ENCODE peak calls at places on chromosomes 12 and 14, in five cellular contexts. I, G, C, L and Y are unnamed samples. For H3K36me3, the result is how much of the 10 kb centered on the place peaks cover.

GRCh38 chr14:54642950-54643695 is 76.2 kb downstream of the SAMD4A start:
- DNase-seq in I (no peak), G (no peak), C (no peak), L (no peak), Y (no peak)

GRCh38 chr12:108930155-108930554 is 50.3 kb downstream of the DAO start:
- DNase-seq in I (no peak), G (no peak), C (no peak), L (no peak), Y (no peak)

GRCh38 chr12:131378861-131379665 is 331.8 kb upstream of the SFSWAP start:
- DNase-seq in I (no peak), G (no peak), C (no peak), L (no peak), Y (no peak)

GRCh38 chr14:40983604-40984003 is 623.1 kb upstream of the LRFN5 start:
- DNase-seq in I (no peak), G (no peak), C (no peak), L (no peak), Y (no peak)

GRCh38 chr12:116919247-116919671 is 8.5 kb downstream of the FBXW8 start:
- DNase-seq in I (no peak), G (no peak), C (no peak), L (no peak), Y (no peak)

GRCh38 chr14:102913341-102914211 is 8.9 kb upstream of the AMN start:
- DNase-seq in I (no peak), G (peak), C (no peak), L (no peak), Y (no peak)

GRCh38 chr14:55441286-55441685 is 870 bp upstream of the TBPL2 start:
- DNase-seq in I (no peak), G (no peak), C (no peak), L (no peak), Y (no peak)

GRCh38 chr14:79583738-79584405 is 627.4 kb downstream of the DIO2 start:
- DNase-seq in I (no peak), G (no peak), C (no peak), L (no peak), Y (no peak)

GRCh38 chr14:90733139-90733808 is 83.0 kb downstream of the TTC7B start:
- DNase-seq in I (no peak), G (no peak), C (peak), L (no peak), Y (no peak)

GRCh38 chr14:106811167-106811566 is 1284.8 kb downstream of the TMEM121 start:
- DNase-seq in I (no peak), G (no peak), C (no peak), L (no peak), Y (no peak)

GRCh38 chr12:64990991-64991570 is 130.0 kb downstream of the WIF1 start:
- DNase-seq in I (peak), G (no peak), C (no peak), L (no peak), Y (no peak)

GRCh38 chr12:129245769-129246168 is 392.5 kb downstream of the GLT1D1 start:
- DNase-seq in I (no peak), G (no peak), C (no peak), L (no peak), Y (no peak)

GRCh38 chr12:3668479-3669165 is 84.3 kb downstream of the CRACR2A start:
- DNase-seq in I (no peak), G (no peak), C (no peak), L (no peak), Y (no peak)

GRCh38 chr12:76144253-76144564 is 59.7 kb upstream of the NAP1L1 start:
- DNase-seq in I (no peak), G (no peak), C (no peak), L (no peak), Y (no peak)

GRCh38 chr12:124668602-124669001 is 101.2 kb upstream of the NCOR2 start:
- DNase-seq in I (no peak), G (peak), C (no peak), L (no peak), Y (no peak)

GRCh38 chr14:100018482-100018881 is 46.7 kb upstream of the EVL start:
- DNase-seq in I (no peak), G (no peak), C (no peak), L (no peak), Y (no peak)

GRCh38 chr12:52076811-52077210 is 2.7 kb upstream of the SMIM41 start:
- DNase-seq in I (no peak), G (no peak), C (no peak), L (no peak), Y (no peak)

GRCh38 chr12:124175731-124176130 is 119.2 kb upstream of the RFLNA start:
- DNase-seq in I (no peak), G (no peak), C (no peak), L (no peak), Y (no peak)

GRCh38 chr12:26564391-26564790 is 268.6 kb downstream of the ITPR2 start:
- DNase-seq in I (no peak), G (no peak), C (no peak), L (no peak), Y (no peak)

DNA sequence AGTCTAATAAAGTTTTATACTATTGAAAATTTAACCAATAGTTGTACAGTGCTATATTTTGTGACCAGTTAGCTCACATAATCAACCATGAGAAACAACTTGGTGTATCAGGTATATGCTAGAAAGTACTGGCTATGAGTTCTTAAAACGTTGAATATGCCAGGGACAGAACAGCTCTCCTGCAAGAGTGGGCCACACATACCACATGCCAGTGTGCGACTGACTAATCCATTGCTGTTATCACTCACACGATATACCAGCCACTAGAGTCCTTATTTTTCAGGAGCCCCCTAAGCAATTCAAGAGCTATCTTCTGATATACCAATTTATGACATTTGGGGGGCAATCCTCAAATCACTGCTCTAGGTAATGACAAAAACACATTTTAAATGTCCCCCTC is 9.5 kb downstream of the PKP2 start:
- DNase-seq in I (no peak), G (no peak), C (no peak), L (no peak), Y (no peak)
- H3K27ac ChIP-seq in I (no peak), G (no peak), C (no peak), L (no peak), Y (peak)

DNA sequence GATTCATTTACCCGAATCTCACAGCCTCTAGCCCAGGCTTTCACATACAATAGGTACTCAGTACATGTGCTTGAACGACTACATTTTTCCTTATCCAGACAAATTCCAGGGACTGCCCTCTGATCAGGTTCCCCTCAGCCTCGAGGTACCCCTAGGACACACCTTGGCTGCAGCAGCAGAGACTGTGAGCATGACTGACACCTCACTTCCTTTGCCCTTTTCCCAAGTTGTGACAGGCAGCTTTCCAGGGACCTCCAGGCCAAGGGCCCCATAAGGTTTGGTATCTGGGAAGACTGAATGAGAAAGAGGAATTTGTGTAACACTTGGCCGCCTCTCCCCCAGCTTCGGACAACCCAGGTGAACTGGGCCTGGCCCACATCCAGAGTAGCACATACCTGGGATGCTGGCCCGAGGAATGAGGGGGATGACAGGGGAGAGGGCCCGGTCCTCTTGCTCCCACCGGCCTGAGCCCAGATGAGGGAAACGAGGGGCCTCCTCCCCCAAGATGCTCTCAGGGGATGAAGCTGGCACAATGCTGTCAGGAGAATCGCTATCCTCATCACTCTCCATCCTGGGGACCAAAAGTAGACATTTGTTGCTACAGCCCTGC is 10.2 kb upstream of the PRKAG1 start:
- DNase-seq in I (no peak), G (peak), C (no peak), L (no peak), Y (no peak)
- H3K36me3 ChIP-seq in I (under half), G (under half), C (under half), L (half or more), Y (half or more)

DNA sequence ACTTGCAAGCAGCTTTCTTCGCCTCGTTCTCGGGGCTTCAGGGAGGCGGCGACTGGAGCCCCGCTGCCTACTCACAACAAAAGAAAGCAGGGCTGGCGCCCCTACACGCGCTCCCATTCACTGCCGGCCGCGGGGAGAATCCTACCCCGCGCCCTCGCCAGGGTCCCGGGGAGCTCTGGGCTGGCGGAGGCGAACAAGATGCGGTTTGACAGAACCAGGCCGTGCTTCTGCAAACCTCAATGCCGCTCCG is 820 bp downstream of the TBX5 start:
- DNase-seq in I (no peak), G (no peak), C (no peak), L (no peak), Y (no peak)
- H3K4me3 ChIP-seq in I (no peak), G (no peak), C (peak), L (no peak), Y (peak)

DNA sequence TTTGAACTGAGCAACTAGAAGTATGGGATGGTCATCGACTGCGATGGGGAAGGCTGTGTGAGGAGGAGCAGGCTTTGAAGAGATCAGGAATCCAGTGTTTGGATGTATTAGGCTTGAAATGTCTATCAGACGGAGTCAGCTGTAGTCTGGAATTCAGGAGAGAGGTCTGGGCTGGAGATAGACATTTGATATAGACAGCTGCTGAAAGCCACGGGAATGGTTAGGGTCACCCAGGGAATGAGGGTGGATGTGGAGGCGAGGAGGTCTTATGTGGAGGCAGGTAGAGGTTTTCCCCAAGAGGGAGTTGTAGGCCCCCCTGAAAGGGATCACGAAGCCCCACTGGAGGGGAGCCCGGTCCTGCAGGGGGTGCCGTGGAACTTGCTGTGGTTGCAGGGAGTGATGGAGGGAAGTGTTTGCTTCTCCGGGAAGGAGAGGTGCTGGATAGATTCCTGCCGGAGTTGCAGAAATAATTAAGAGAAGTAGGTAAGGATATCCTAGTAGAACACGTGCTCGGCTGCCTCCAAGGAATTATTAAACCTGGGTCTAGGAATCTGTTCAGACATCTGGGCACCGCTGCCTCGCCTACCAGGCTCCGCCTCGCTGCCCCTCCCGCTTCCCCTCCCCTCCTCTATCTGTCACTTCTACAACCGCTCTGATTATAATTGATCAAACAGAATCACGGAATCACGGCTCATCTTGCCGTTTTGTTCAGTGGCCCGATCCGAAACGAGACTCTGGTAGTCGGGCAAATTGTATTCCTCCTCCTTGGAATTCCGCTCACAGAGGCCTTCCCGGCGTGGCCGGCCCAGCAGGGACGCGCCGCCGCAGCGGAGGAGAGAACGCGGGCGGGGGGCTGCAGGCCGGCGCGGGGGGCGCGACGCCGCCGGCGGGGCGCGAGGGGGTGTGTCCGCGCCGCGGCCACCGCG is 824 bp upstream of the CACNA1C start:
- DNase-seq in I (no peak), G (no peak), C (no peak), L (no peak), Y (no peak)
- H3K27ac ChIP-seq in I (no peak), G (no peak), C (no peak), L (no peak), Y (peak)

GRCh38 chr14:89657014-89657413 is 240.0 kb upstream of the FOXN3 start:
- DNase-seq in I (no peak), G (no peak), C (no peak), L (no peak), Y (no peak)

GRCh38 chr14:89661392-89661791 is 244.4 kb upstream of the FOXN3 start:
- DNase-seq in I (no peak), G (no peak), C (no peak), L (no peak), Y (no peak)

GRCh38 chr14:89665262-89665661 is 248.2 kb upstream of the FOXN3 start:
- DNase-seq in I (no peak), G (no peak), C (no peak), L (no peak), Y (no peak)

GRCh38 chr14:89658977-89659670 is 242.1 kb upstream of the FOXN3 start:
- DNase-seq in I (no peak), G (no peak), C (peak), L (no peak), Y (no peak)

GRCh38 chr14:89660183-89660582 is 243.2 kb upstream of the FOXN3 start:
- DNase-seq in I (no peak), G (no peak), C (peak), L (no peak), Y (no peak)
- H3K36me3 ChIP-seq in I (under half), G (under half), C (under half), L (under half), Y (under half)

GRCh38 chr12:123076604-123077297 is 74.1 kb downstream of the PITPNM2 start:
- DNase-seq in I (peak), G (no peak), C (no peak), L (peak), Y (no peak)

GRCh38 chr12:123078114-123078465 is 72.8 kb downstream of the PITPNM2 start:
- DNase-seq in I (no peak), G (no peak), C (no peak), L (no peak), Y (no peak)

GRCh38 chr12:123077298-123078113 is 73.4 kb downstream of the PITPNM2 start:
- DNase-seq in I (no peak), G (no peak), C (no peak), L (no peak), Y (no peak)

GRCh38 chr12:123075591-123076171 is 75.2 kb downstream of the PITPNM2 start:
- DNase-seq in I (no peak), G (no peak), C (no peak), L (peak), Y (no peak)

DNA sequence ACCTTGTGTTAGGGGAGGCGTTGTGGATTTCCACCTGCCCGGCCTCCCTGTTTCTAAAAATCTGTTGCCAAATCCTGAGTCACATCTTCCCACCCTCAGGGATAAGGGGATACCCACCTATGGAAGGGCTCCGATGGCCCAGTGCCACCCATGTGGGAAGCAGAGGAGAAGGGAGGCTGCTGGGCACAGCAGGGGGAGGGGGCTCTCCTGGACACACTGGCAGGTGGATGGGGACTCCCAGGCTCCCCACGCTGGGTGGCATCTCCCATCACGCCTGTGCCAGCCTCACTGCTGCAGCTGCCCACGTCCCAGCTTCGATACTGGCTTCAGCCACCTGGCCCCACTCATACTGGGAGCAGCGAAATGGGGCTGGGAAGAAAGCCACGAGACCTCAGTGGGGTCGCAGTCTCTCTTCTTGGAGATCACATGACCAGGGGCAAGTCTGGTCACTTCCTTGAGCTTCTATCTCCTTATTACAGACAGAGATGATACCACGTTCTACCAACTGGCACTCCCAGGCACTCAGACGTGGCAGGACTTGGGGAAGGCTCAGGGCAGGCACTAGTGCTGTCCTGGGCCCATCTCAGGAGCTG is 72.3 kb downstream of the PITPNM2 start:
- DNase-seq in I (no peak), G (no peak), C (no peak), L (no peak), Y (no peak)
- H3K4me3 ChIP-seq in I (no peak), G (no peak), C (no peak), L (no peak), Y (no peak)

DNA sequence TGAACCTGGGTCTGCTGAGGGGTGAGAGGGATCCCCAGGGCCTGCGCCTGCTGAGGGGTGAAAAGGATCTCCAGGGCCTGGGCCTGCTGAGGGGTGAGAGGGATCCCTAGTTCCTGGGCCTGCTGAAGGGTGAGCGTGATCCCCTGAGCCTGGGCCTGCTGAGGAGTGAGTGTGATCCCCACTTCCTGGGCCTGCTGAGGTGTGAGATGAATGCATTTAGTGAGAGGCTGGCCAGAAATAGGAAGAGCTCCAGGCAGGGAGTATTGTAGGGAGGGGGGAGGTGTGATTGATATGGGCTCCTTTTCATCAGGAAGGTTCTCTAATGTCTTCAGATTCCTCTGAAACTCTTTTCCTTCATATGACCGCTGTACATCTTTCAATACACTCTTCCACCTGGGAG is 43.0 kb downstream of the FAM186A start:
- DNase-seq in I (no peak), G (no peak), C (no peak), L (no peak), Y (no peak)
- H3K27ac ChIP-seq in I (no peak), G (no peak), C (no peak), L (no peak), Y (peak)

DNA sequence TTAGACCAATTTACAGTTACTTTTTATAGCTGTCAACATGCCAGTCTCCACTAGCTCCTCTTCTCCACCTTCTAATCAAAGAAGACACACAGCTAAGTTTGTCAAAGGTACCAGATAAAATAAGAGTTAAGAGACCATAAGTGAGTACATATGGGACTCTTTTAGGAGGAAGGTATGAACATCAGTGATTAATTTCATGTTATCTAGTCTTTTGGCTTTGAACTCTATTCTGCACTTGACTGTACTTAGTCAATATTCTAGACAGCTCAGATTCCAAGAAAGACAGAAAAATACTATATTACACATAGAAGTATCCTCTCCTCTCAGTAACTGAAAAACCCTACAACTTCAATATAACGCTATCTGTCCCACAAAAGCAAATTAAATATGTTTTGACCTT is 28.1 kb downstream of the CAPRIN2 start:
- DNase-seq in I (no peak), G (no peak), C (no peak), L (no peak), Y (no peak)
- H3K36me3 ChIP-seq in I (under half), G (under half), C (under half), L (under half), Y (half or more)

DNA sequence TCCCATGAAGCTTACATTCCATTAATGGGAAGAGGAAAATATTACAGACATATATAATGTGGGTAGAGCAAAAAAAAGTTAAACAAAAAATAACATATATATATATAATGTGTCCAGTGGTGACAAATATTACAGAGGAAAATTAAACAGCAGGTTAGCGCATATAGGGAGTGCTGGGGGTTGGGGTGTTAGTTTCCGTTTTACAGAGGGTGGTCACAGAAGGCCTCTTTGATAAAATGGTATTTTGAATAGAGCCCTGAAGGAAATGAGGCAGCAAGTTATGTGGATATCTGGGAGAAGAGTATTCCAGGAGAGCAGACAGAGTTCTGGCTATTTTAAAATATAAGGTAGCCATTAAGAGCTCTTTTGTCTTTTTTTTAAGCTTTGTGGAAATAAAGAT is 73.2 kb downstream of the DCAF5 start:
- DNase-seq in I (no peak), G (no peak), C (no peak), L (no peak), Y (no peak)
- H3K4me3 ChIP-seq in I (no peak), G (no peak), C (no peak), L (no peak), Y (no peak)